ENCODE peak calls at places on chromosome 10, in five cellular contexts. F, L, S, D and Z are unnamed samples.

GRCh38 chr10:35308809-35309208 is 27.5 kb upstream of the CCNY start:
- DNase-seq in F (no peak), L (no peak), S (no peak), D (no peak), Z (no peak)

GRCh38 chr10:110725809-110726641 is 81.9 kb downstream of the RBM20 start:
- DNase-seq in F (no peak), L (peak), S (no peak), D (no peak), Z (no peak)

GRCh38 chr10:34866848-34867247 is 51.8 kb upstream of the PARD3 start:
- DNase-seq in F (no peak), L (no peak), S (no peak), D (no peak), Z (no peak)

GRCh38 chr10:27687808-27688207 is 57.8 kb downstream of the MKX start:
- DNase-seq in F (no peak), L (no peak), S (no peak), D (no peak), Z (no peak)

GRCh38 chr10:35613597-35614226 is 8.6 kb downstream of the GJD4 start:
- DNase-seq in F (no peak), L (peak), S (no peak), D (no peak), Z (no peak)

GRCh38 chr10:45602082-45602730 is 70.4 kb downstream of the ZFAND4 start:
- DNase-seq in F (no peak), L (peak), S (no peak), D (no peak), Z (no peak)

GRCh38 chr10:46255696-46256355 is 31.0 kb upstream of the ANTXRL start:
- DNase-seq in F (peak), L (peak), S (peak), D (peak), Z (peak)

GRCh38 chr10:28853195-28853594 is 175.9 kb downstream of the BAMBI start:
- DNase-seq in F (no peak), L (peak), S (no peak), D (no peak), Z (no peak)

GRCh38 chr10:130233426-130233825 is 97.2 kb downstream of the GLRX3 start:
- DNase-seq in F (no peak), L (no peak), S (no peak), D (no peak), Z (no peak)

GRCh38 chr10:68079434-68079833 is 4.4 kb upstream of the HERC4 start:
- DNase-seq in F (no peak), L (no peak), S (no peak), D (no peak), Z (no peak)

GRCh38 chr10:101859530-101859929 is 15.9 kb upstream of the KCNIP2 start:
- DNase-seq in F (no peak), L (no peak), S (no peak), D (peak), Z (no peak)

GRCh38 chr10:100713049-100713858 is 32.1 kb upstream of the PAX2 start:
- DNase-seq in F (no peak), L (no peak), S (no peak), D (no peak), Z (no peak)

GRCh38 chr10:66678521-66678920 is 247.3 kb upstream of the LRRTM3 start:
- DNase-seq in F (no peak), L (no peak), S (no peak), D (no peak), Z (no peak)

GRCh38 chr10:111093741-111094380 is 17.0 kb downstream of the ADRA2A start:
- DNase-seq in F (no peak), L (peak), S (no peak), D (no peak), Z (no peak)

GRCh38 chr10:121422096-121422495 is 176.1 kb downstream of the FGFR2 start:
- DNase-seq in F (no peak), L (no peak), S (no peak), D (no peak), Z (no peak)

GRCh38 chr10:77173615-77174461 is 463.8 kb downstream of the KCNMA1 start:
- DNase-seq in F (peak), L (peak), S (peak), D (peak), Z (peak)

GRCh38 chr10:24866615-24867583 is 85.5 kb downstream of the PRTFDC1 start:
- DNase-seq in F (no peak), L (peak), S (peak), D (no peak), Z (no peak)

GRCh38 chr10:97065128-97065527 is 120.6 kb downstream of the SLIT1 start:
- DNase-seq in F (no peak), L (no peak), S (peak), D (no peak), Z (no peak)

GRCh38 chr10:59901481-59901880 is 4.9 kb downstream of the CCDC6 start:
- DNase-seq in F (no peak), L (peak), S (no peak), D (no peak), Z (no peak)

GRCh38 chr10:119505588-119506315 is 36.8 kb downstream of the RGS10 start:
- DNase-seq in F (no peak), L (no peak), S (no peak), D (no peak), Z (no peak)

GRCh38 chr10:79129361-79129997 is 60.7 kb downstream of the ZMIZ1 start:
- DNase-seq in F (no peak), L (peak), S (no peak), D (no peak), Z (no peak)

GRCh38 chr10:127563718-127564553 is 14.8 kb downstream of the NPS start:
- DNase-seq in F (peak), L (no peak), S (peak), D (no peak), Z (peak)

GRCh38 chr10:69567920-69568319 is 5.3 kb downstream of the NEUROG3 start:
- DNase-seq in F (no peak), L (peak), S (peak), D (no peak), Z (no peak)

GRCh38 chr10:70695241-70696030 is 23.1 kb downstream of the ADAMTS14 start:
- DNase-seq in F (no peak), L (peak), S (no peak), D (no peak), Z (no peak)

GRCh38 chr10:61795551-61795950 is 105.9 kb upstream of the ARID5B start:
- DNase-seq in F (no peak), L (no peak), S (no peak), D (no peak), Z (no peak)

GRCh38 chr10:121362026-121362425 is 236.2 kb downstream of the FGFR2 start:
- DNase-seq in F (no peak), L (no peak), S (peak), D (no peak), Z (no peak)

GRCh38 chr10:117830832-117831231 is 215.9 kb downstream of the RAB11FIP2 start:
- DNase-seq in F (no peak), L (no peak), S (no peak), D (peak), Z (no peak)

GRCh38 chr10:101397140-101397539 is 43.2 kb downstream of the BTRC start:
- DNase-seq in F (peak), L (peak), S (peak), D (no peak), Z (no peak)

GRCh38 chr10:124425227-124425962 is 6.7 kb upstream of the OAT start:
- DNase-seq in F (no peak), L (no peak), S (no peak), D (no peak), Z (no peak)

GRCh38 chr10:88064608-88065383 is 201.4 kb downstream of the PTEN start:
- DNase-seq in F (no peak), L (peak), S (peak), D (peak), Z (peak)

GRCh38 chr10:123007558-123008378 is 827 bp downstream of the IKZF5 start:
- DNase-seq in F (peak), L (peak), S (peak), D (peak), Z (peak)

GRCh38 chr10:117168729-117169128 is 28.6 kb upstream of the KCNK18 start:
- DNase-seq in F (no peak), L (no peak), S (no peak), D (peak), Z (no peak)

GRCh38 chr10:49163741-49164140 is 24.4 kb downstream of the TMEM273 start:
- DNase-seq in F (no peak), L (peak), S (no peak), D (no peak), Z (no peak)

GRCh38 chr10:89744021-89744420 is 42.6 kb downstream of the KIF20B start:
- DNase-seq in F (no peak), L (peak), S (no peak), D (no peak), Z (no peak)

GRCh38 chr10:61957806-61958205 is 56.3 kb downstream of the ARID5B start:
- DNase-seq in F (no peak), L (no peak), S (no peak), D (no peak), Z (no peak)

GRCh38 chr10:129021597-129022304 is 445.3 kb upstream of the MGMT start:
- DNase-seq in F (no peak), L (no peak), S (no peak), D (no peak), Z (no peak)

GRCh38 chr10:50431791-50432190 is 180.5 kb upstream of the ASAH2 start:
- DNase-seq in F (no peak), L (peak), S (no peak), D (peak), Z (peak)

GRCh38 chr10:74586088-74586585 is 240.3 kb upstream of the KAT6B start:
- DNase-seq in F (no peak), L (peak), S (peak), D (no peak), Z (peak)

GRCh38 chr10:13990918-13991317 is 339.8 kb downstream of the FRMD4A start:
- DNase-seq in F (no peak), L (peak), S (peak), D (no peak), Z (no peak)

GRCh38 chr10:13989616-13990015 is 341.1 kb downstream of the FRMD4A start:
- DNase-seq in F (no peak), L (no peak), S (no peak), D (no peak), Z (no peak)

GRCh38 chr10:13990392-13990805 is 340.3 kb downstream of the FRMD4A start:
- DNase-seq in F (no peak), L (peak), S (peak), D (no peak), Z (no peak)

GRCh38 chr10:13993169-13993568 is 337.6 kb downstream of the FRMD4A start:
- DNase-seq in F (no peak), L (peak), S (peak), D (no peak), Z (no peak)

GRCh38 chr10:13991353-13991752 is 339.4 kb downstream of the FRMD4A start:
- DNase-seq in F (no peak), L (no peak), S (peak), D (no peak), Z (no peak)
- TF ChIP-seq CTCF in F (no peak), L (peak), S (no peak), D (no peak), Z (no peak)

DNA sequence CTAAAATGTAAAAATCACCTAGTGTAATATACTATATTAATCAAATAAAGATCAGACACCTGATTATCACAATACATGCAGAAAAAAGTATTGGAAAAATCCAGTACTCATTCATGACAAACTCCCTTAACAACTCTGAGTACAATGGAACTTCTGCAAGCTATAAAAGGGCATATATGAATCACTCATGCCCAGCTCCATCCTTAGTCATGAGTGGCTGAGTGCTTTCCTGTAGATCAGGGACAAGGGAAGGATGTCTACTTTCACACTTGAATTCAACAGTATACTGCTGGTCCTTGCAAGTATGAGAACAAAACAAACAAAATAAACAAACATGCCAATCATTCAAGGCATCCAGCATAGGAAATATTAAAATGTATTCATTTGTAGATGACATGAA is 116.5 kb downstream of the ADARB2 start:
- DNase-seq in F (no peak), L (no peak), S (no peak), D (no peak), Z (no peak)
- TF ChIP-seq CTCF in F (no peak), L (no peak), S (no peak), D (no peak), Z (no peak)

DNA sequence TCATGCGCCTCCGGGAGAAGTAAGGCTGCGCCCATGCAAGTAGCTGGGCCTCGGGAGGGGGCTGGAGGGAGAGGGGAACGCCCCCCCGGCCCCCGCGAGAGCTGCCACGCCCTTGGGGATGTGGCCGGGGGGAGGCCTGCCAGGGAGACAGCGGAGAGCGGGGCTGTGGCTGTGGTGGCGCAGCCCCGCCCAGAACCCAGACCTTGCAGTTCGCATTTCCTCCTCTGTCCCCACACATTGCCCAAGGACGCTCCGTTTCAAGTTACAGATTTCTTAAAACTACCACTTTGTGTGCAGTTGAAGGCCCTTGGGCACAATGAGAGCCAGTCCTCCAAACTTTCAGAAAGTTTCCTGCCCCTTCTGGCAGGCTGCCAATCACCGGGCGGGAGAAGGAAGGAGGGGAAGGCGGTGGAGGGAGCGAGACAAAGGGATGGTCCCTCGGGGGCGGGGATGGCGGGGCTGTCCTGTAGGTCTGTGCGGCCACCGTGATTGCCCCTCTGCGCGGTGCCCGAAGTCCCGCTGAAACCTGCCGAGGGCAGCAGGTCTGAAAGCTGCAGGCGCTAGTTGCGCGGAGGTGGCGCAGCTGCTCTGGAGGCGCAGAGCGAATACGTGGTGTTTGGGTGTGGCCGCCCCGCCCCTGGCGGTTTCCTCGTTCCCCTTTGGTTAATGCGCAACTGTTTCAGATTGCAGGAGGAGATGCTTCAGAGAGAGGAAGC is 2.1 kb downstream of the VIM start:
- DNase-seq in F (peak), L (peak), S (peak), D (peak), Z (peak)
- TF ChIP-seq CTCF in F (no peak), L (no peak), S (peak), D (no peak), Z (no peak)

DNA sequence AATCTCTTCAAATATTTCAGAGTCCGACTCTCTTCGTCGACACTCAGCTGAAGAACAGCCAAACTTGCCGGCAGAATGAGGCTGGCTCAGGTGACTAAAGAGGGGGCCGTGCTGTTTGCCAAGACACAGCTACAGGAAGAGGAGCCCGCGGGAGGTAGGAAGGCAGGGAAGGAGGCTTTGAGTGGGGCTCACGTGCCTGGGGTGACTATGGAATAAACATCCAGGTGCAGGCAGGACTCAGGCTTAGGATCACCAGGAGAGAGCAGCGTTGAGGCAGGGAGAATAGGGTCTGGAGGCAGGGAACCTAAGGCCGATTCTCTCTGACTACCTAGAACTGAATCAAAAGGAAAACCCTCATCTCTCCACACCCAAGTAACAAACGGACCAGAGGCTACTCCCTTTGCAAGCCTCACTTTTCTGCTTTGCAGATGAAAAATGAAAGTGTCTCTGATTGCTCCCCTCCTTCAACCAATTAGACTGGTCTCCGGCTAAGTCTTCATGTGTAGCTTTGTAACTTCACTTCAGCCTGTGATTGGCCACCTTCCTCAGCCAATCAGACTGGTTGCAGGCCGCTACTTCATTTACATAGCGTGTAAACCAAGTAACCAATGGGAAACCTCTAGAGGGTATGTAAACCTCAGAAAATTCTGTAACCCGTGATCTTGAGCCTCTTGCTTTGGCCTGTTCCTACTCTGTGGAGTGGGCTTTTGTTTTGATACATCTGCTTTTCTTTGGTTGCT is 19.7 kb upstream of the BNIP3 start:
- DNase-seq in F (no peak), L (peak), S (no peak), D (no peak), Z (no peak)
- TF ChIP-seq CTCF in F (peak), L (peak), S (no peak), D (no peak), Z (no peak)